ENCODE peak calls at places on chromosomes 3 and 15, in seven cellular contexts. T is endothelial cell of umbilical vein, M is HCT116, U is HepG2, G is K562, C is GM23338, E is H1. H is an unnamed sample.

GRCh38 chr15:100330221-100330620 is 11.6 kb downstream of the ADAMTS17 start:
- DNase-seq in T (no peak), M (no peak), U (no peak), G (no peak), C (no peak), E (no peak), H (no peak)

GRCh38 chr3:111903067-111903511 is 44.0 kb downstream of the PHLDB2 start:
- DNase-seq in T (peak; percentile 67), M (peak; percentile 98), U (no peak), G (no peak), C (peak; percentile 43), E (no peak), H (no peak)

GRCh38 chr15:101551696-101552591 is 62.4 kb upstream of the PCSK6 start:
- DNase-seq in T (no peak), M (no peak), U (no peak), G (no peak), C (no peak), E (no peak), H (no peak)

GRCh38 chr3:52536112-52536368 is 365 bp upstream of the UQCC5 start:
- DNase-seq in T (no peak), M (no peak), U (no peak), G (no peak), C (no peak), E (no peak), H (no peak)

GRCh38 chr15:62067448-62068044 is 769 bp downstream of the C2CD4A start:
- DNase-seq in T (peak; percentile 47), M (no peak), U (no peak), G (no peak), C (peak; percentile 64), E (peak; percentile 70), H (no peak)

GRCh38 chr15:95259965-95260364 is 1028.6 kb downstream of the MCTP2 start:
- DNase-seq in T (peak; percentile 93), M (no peak), U (no peak), G (peak; percentile 18), C (peak; percentile 11), E (no peak), H (no peak)

GRCh38 chr15:99943466-99943865 is 210.2 kb upstream of the LYSMD4 start:
- DNase-seq in T (no peak), M (no peak), U (no peak), G (no peak), C (no peak), E (no peak), H (no peak)

GRCh38 chr3:24272875-24273274 is 221.8 kb downstream of the THRB start:
- DNase-seq in T (no peak), M (no peak), U (peak; percentile 31), G (no peak), C (no peak), E (no peak), H (no peak)

GRCh38 chr15:75076277-75076676 is 52.9 kb downstream of the PPCDC start:
- DNase-seq in T (no peak), M (no peak), U (no peak), G (no peak), C (no peak), E (no peak), H (no peak)

GRCh38 chr3:10268116-10268515 is 19.9 kb downstream of the TATDN2 start:
- DNase-seq in T (peak; percentile 74), M (no peak), U (no peak), G (no peak), C (no peak), E (no peak), H (no peak)

GRCh38 chr3:8554725-8555621 is 53.4 kb downstream of the LMCD1 start:
- DNase-seq in T (no peak), M (no peak), U (no peak), G (no peak), C (peak; percentile 38), E (no peak), H (no peak)

GRCh38 chr3:39143051-39143885 is 10.1 kb downstream of the CSRNP1 start:
- DNase-seq in T (no peak), M (no peak), U (no peak), G (no peak), C (no peak), E (no peak), H (no peak)
- TF ChIP-seq POLR2AphosphoS5 in T (no peak), M (no peak), U (no peak), G (no peak), C (no peak), E (no peak), H (no peak)

DNA sequence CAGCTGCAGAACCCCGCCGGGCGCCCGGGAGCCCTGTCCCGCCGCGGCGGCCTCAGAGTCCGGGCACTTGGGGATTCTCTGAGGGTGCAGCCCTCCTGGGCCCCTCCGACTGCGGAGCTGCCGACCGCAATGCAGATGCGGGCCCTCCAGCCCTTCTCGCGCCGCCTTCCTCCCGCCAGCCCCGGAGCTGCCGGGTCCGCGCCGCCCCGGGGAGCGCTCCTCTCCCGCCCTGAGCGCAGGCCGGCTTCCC is 320 bp upstream of the ACAN start:
- DNase-seq in T (no peak), M (no peak), U (no peak), G (no peak), C (no peak), E (peak; percentile 70), H (no peak)
- TF ChIP-seq EZH2 in T (no peak), M (no peak), U (no peak), G (no peak), C (no peak), E (peak; percentile 62), H (no peak)

GRCh38 chr15:28080386-28080785 is 18.7 kb downstream of the OCA2 start:
- DNase-seq in T (no peak), M (no peak), U (peak; percentile 9), G (no peak), C (peak; percentile 53), E (no peak), H (no peak)

GRCh38 chr15:28079313-28079969 is 19.7 kb downstream of the OCA2 start:
- DNase-seq in T (no peak), M (no peak), U (no peak), G (no peak), C (no peak), E (no peak), H (no peak)

DNA sequence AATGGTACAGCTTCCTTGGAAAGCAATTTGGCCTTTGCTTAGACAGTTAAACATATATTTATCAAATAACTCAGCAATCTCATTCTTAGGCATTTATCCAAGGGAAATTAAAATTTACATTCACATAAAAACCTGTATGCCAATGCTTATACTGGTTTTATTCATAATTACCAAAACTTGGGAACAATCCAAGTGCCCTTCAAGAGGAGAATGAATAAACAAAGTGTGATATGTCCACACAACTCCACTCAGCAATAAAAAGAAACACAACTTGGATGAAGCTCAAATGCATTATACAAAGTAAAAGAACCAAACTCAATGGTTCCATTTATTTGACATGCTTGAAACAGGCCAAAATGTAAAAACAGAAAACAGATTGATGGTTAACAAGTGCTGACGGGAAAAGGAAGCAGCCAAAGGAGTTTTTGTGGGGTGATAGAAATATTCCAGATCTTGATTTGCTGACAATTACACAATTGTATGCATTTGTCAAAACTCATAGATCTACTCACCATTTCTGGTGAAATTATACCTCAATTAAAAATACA is 23.6 kb downstream of the OCA2 start:
- DNase-seq in T (no peak), M (no peak), U (no peak), G (no peak), C (no peak), E (no peak), H (no peak)
- H3K4me3 ChIP-seq in T (no peak overlapping the region), M (no peak overlapping the region), U (no peak overlapping the region), G (no peak overlapping the region), C (no peak overlapping the region), E (no peak overlapping the region), H (no peak overlapping the region)

GRCh38 chr3:129398803-129399144 is 29.7 kb downstream of the EFCAB12 start:
- DNase-seq in T (peak; percentile 49), M (no peak), U (no peak), G (peak; percentile 26), C (peak; percentile 22), E (no peak), H (no peak)

GRCh38 chr3:129402616-129403015 is 25.8 kb downstream of the EFCAB12 start:
- DNase-seq in T (no peak), M (no peak), U (no peak), G (no peak), C (no peak), E (no peak), H (no peak)

GRCh38 chr3:129399895-129400357 is 28.5 kb downstream of the EFCAB12 start:
- DNase-seq in T (no peak), M (peak; percentile 54), U (no peak), G (peak; percentile 15), C (no peak), E (no peak), H (no peak)

GRCh38 chr3:129402210-129402609 is 26.2 kb downstream of the EFCAB12 start:
- DNase-seq in T (no peak), M (no peak), U (no peak), G (no peak), C (no peak), E (no peak), H (no peak)

DNA sequence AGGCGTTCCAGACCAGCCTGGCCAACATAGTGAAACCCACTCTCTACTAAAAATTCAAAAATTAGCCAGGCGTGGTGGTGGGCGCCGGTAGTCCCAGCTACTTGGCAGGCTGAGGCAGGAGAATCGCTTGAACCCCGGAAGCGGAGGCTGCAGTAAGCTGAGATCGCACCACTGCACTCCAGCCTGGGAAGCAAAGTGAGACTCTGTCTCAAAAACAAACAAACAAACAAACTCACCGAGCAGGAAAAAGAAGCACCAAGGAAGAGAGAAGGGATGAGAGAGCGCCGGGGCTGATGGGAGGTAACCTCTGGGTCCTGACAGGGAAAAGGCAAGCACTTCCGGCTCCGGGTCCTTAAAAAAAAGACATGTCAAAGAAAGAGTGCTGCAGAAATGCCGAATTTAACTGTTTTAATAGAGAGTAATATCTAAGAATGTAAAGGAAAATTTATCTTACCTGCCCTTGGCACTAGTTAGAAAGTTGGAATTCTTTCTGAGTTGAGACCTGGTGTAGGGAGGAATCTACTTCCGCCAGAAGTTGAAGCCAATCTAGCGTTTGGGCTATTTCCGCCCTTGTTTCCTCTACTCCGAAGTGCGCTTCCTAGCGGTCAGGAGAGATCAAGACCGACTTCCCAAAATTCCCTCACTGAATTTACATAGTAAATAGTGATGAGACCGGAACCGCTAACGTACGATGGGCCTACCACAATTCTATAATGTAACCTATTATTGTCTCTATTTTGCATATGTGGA is 29.1 kb downstream of the EFCAB12 start:
- DNase-seq in T (peak; percentile 95), M (peak; percentile 95), U (peak; percentile 95), G (peak; percentile 79), C (peak; percentile 97), E (peak; percentile 63), H (peak; percentile 99)
- TF ChIP-seq POLR2AphosphoS5 in T (peak; percentile 14), M (peak; percentile 65), U (peak; percentile 47), G (no peak), C (peak; percentile 71), E (no peak), H (peak; percentile 68)

H was measured in SK-N-MC.